ENCODE peak calls at places on chromosomes 13 and 19, in five cellular contexts. V is fibroblast of gingiva, I is SK-N-SH, E is KG1, K is tibial artery. G is an unnamed sample.

GRCh38 chr13:30735025-30735967 is at the start of gene ALOX5AP:
- DNase-seq in V (no peak), I (no peak), E (peak), K (no peak), G (no peak)

GRCh38 chr13:41241626-41242025 is 21.8 kb downstream of the MTRF1 start:
- DNase-seq in V (no peak), I (peak), E (no peak), K (no peak), G (no peak)

GRCh38 chr13:66102864-66103263 is 1127.3 kb downstream of the PCDH9 start:
- DNase-seq in V (no peak), I (no peak), E (no peak), K (no peak), G (no peak)

GRCh38 chr13:47463726-47464125 is 537.3 kb downstream of the SUCLA2 start:
- DNase-seq in V (no peak), I (no peak), E (no peak), K (no peak), G (no peak)

GRCh38 chr19:6556043-6556449 is 25.2 kb downstream of the TNFSF9 start:
- DNase-seq in V (no peak), I (no peak), E (no peak), K (no peak), G (no peak)

GRCh38 chr19:32874605-32875004 is 5.0 kb upstream of the SLC7A9 start:
- DNase-seq in V (no peak), I (no peak), E (no peak), K (no peak), G (peak)

GRCh38 chr19:51971624-51972023 is 15.0 kb downstream of the ZNF350 start:
- DNase-seq in V (no peak), I (no peak), E (no peak), K (no peak), G (no peak)

GRCh38 chr13:60617863-60618733 is 221.1 kb downstream of the TDRD3 start:
- DNase-seq in V (peak), I (no peak), E (no peak), K (no peak), G (no peak)

GRCh38 chr19:10473192-10473591 is 30.0 kb downstream of the KEAP1 start:
- DNase-seq in V (peak), I (no peak), E (no peak), K (no peak), G (no peak)

GRCh38 chr13:90868321-90868920 is 479.1 kb upstream of the MIR17HG start:
- DNase-seq in V (peak), I (no peak), E (peak), K (no peak), G (no peak)

GRCh38 chr13:44498969-44499368 is 77.2 kb downstream of the TSC22D1 start:
- DNase-seq in V (peak), I (no peak), E (no peak), K (no peak), G (no peak)

GRCh38 chr13:94710081-94710809 is 2.1 kb downstream of the SOX21 start:
- DNase-seq in V (no peak), I (peak), E (no peak), K (no peak), G (no peak)

GRCh38 chr13:43058318-43058674 is 34.9 kb downstream of the DNAJC15 start:
- DNase-seq in V (peak), I (no peak), E (no peak), K (no peak), G (no peak)

GRCh38 chr19:16645140-16645539 is 14.8 kb downstream of the SMIM7 start:
- DNase-seq in V (no peak), I (no peak), E (no peak), K (no peak), G (no peak)

GRCh38 chr19:805161-805561 is 7.9 kb downstream of the PTBP1 start:
- DNase-seq in V (no peak), I (peak), E (no peak), K (no peak), G (no peak)

GRCh38 chr13:99434258-99434788 is 66.9 kb upstream of the TM9SF2 start:
- DNase-seq in V (no peak), I (no peak), E (no peak), K (no peak), G (no peak)

GRCh38 chr19:54341295-54341694 is 2.3 kb upstream of the LILRA4 start:
- DNase-seq in V (no peak), I (no peak), E (no peak), K (no peak), G (no peak)

GRCh38 chr13:24097667-24098066 is 62.9 kb upstream of the SPATA13 start:
- DNase-seq in V (no peak), I (no peak), E (no peak), K (no peak), G (no peak)

GRCh38 chr19:5579286-5579685 is 11.5 kb upstream of the TINCR start:
- DNase-seq in V (no peak), I (no peak), E (no peak), K (no peak), G (no peak)

GRCh38 chr13:26971990-26972888 is 199.4 kb downstream of the USP12 start:
- DNase-seq in V (peak), I (no peak), E (no peak), K (no peak), G (no peak)

GRCh38 chr13:110713981-110714797 is 689 bp downstream of the ING1 start:
- DNase-seq in V (peak), I (peak), E (no peak), K (peak), G (no peak)

GRCh38 chr19:40466219-40467006 is at the start of gene SPTBN4:
- DNase-seq in V (no peak), I (no peak), E (no peak), K (peak), G (no peak)

GRCh38 chr13:25770601-25771000 is 281.2 kb downstream of the SHISA2 start:
- DNase-seq in V (no peak), I (no peak), E (no peak), K (no peak), G (no peak)

GRCh38 chr13:99373436-99373835 is 66.2 kb upstream of the GPR183 start:
- DNase-seq in V (no peak), I (no peak), E (no peak), K (no peak), G (no peak)

G was measured in type B pancreatic cell.